ENCODE peak calls at places on chromosomes 2 and 18, in nine cellular contexts. T, A, X, Q, D, E, I, F and U are unnamed samples.

GRCh38 chr18:11052800-11053199 is 96.6 kb downstream of the PIEZO2 start:
- DNase-seq in T (no peak), A (no peak), X (no peak), Q (no peak), D (no peak), E (no peak), I (no peak), F (no peak), U (no peak)

GRCh38 chr18:12256946-12257345 is 2.8 kb downstream of the CIDEA start:
- DNase-seq in T (no peak), A (no peak), X (no peak), Q (no peak), D (peak), E (no peak), I (peak), F (no peak), U (no peak)

GRCh38 chr2:239715606-239716005 is 309.5 kb downstream of the NDUFA10 start:
- DNase-seq in T (peak), A (no peak), X (no peak), Q (no peak), D (no peak), E (no peak), I (no peak), F (no peak), U (no peak)

GRCh38 chr2:102597788-102598187 is 21.6 kb upstream of the SLC9A2 start:
- DNase-seq in T (no peak), A (no peak), X (no peak), Q (no peak), D (no peak), E (no peak), I (no peak), F (no peak), U (no peak)

GRCh38 chr2:197890160-197890559 is 85.8 kb downstream of the PLCL1 start:
- DNase-seq in T (no peak), A (no peak), X (no peak), Q (no peak), D (no peak), E (no peak), I (no peak), F (no peak), U (no peak)

GRCh38 chr2:125318740-125319139 is 1293.7 kb downstream of the CNTNAP5 start:
- DNase-seq in T (no peak), A (no peak), X (no peak), Q (no peak), D (no peak), E (no peak), I (no peak), F (no peak), U (no peak)

GRCh38 chr18:8283901-8284585 is 325.2 kb upstream of the RAB12 start:
- DNase-seq in T (no peak), A (no peak), X (no peak), Q (no peak), D (peak), E (no peak), I (no peak), F (no peak), U (peak)

GRCh38 chr18:43271593-43272432 is 5.5 kb downstream of the SYT4 start:
- DNase-seq in T (no peak), A (no peak), X (no peak), Q (peak), D (peak), E (peak), I (no peak), F (peak), U (peak)

GRCh38 chr18:22228930-22229329 is 59.5 kb downstream of the GATA6 start:
- DNase-seq in T (no peak), A (no peak), X (no peak), Q (no peak), D (peak), E (no peak), I (no peak), F (no peak), U (no peak)

GRCh38 chr2:111905990-111906735 is 7.8 kb downstream of the MERTK start:
- DNase-seq in T (no peak), A (no peak), X (no peak), Q (peak), D (no peak), E (no peak), I (no peak), F (no peak), U (no peak)

GRCh38 chr2:233051241-233052149 is 8.6 kb upstream of the INPP5D start:
- DNase-seq in T (peak), A (no peak), X (no peak), Q (no peak), D (peak), E (no peak), I (peak), F (no peak), U (no peak)

GRCh38 chr18:39870586-39870985 is 2084.4 kb upstream of the PIK3C3 start:
- DNase-seq in T (no peak), A (no peak), X (no peak), Q (no peak), D (no peak), E (no peak), I (no peak), F (no peak), U (no peak)

GRCh38 chr2:101725515-101726192 is 28.1 kb downstream of the MAP4K4 start:
- DNase-seq in T (no peak), A (no peak), X (no peak), Q (no peak), D (no peak), E (no peak), I (peak), F (no peak), U (no peak)

GRCh38 chr2:86001326-86001725 is 104.4 kb downstream of the POLR1A start:
- DNase-seq in T (no peak), A (no peak), X (no peak), Q (no peak), D (no peak), E (no peak), I (no peak), F (no peak), U (no peak)

GRCh38 chr2:234308814-234309195 is 188.1 kb downstream of the ARL4C start:
- DNase-seq in T (no peak), A (peak), X (no peak), Q (no peak), D (peak), E (peak), I (no peak), F (peak), U (no peak)

GRCh38 chr2:30807249-30807648 is at the start of gene CAPN13:
- DNase-seq in T (no peak), A (no peak), X (peak), Q (no peak), D (no peak), E (no peak), I (no peak), F (no peak), U (no peak)